ENCODE peak calls at places on chromosome 20, in eight cellular contexts. O is hypothalamus, Y is spleen, D is amygdala, J is left ventricle myocardium superior, M is NCI-H1694, Q is NCI-H460, A is GM12865. U is an unnamed sample.

GRCh38 chr20:44805991-44806729 is 4.2 kb downstream of the RIMS4 start:
- DNase-seq in O (peak), M (no peak), Q (no peak), D (peak), A (peak), J (no peak), Y (no peak), U (no peak)

GRCh38 chr20:35091808-35092523 is 641 bp downstream of the TRPC4AP start:
- DNase-seq in J (peak), Q (no peak), M (no peak), O (no peak), A (peak), D (no peak), Y (no peak), U (no peak)

GRCh38 chr20:56608376-56608775 is 20.7 kb upstream of the TFAP2C start:
- DNase-seq in D (no peak), O (no peak), Y (no peak), Q (no peak), A (no peak), J (no peak), M (no peak), U (no peak)

GRCh38 chr20:49570828-49571552 is 3.1 kb upstream of the PTGIS start:
- DNase-seq in M (no peak), A (no peak), Y (no peak), Q (no peak), O (no peak), D (no peak), J (no peak), U (no peak)

GRCh38 chr20:35207950-35208611 is 18.4 kb upstream of the MMP24 start:
- DNase-seq in Q (peak), Y (peak), D (peak), J (peak), M (peak), A (peak), O (no peak), U (peak)

GRCh38 chr20:21995461-21995860 is 290.0 kb downstream of the PAX1 start:
- DNase-seq in Q (no peak), D (no peak), M (no peak), Y (no peak), A (no peak), O (no peak), J (no peak), U (no peak)

GRCh38 chr20:48846516-48847492 is 19.0 kb upstream of the PREX1 start:
- DNase-seq in D (no peak), A (peak), Q (no peak), J (no peak), Y (no peak), O (no peak), M (no peak), U (no peak)

GRCh38 chr20:52230406-52230805 is 38.8 kb upstream of the ZFP64 start:
- DNase-seq in Y (no peak), M (peak), Q (no peak), A (peak), J (no peak), D (no peak), O (no peak), U (no peak)

GRCh38 chr20:14189794-14190402 is 147.5 kb downstream of the FLRT3 start:
- DNase-seq in Y (no peak), D (no peak), J (no peak), O (no peak), Q (peak), A (peak), M (no peak), U (peak)

GRCh38 chr20:15045246-15045645 is 707.8 kb upstream of the FLRT3 start:
- DNase-seq in D (no peak), Y (no peak), J (peak), Q (no peak), A (no peak), M (no peak), O (no peak), U (no peak)

GRCh38 chr20:58006346-58007316 is 221.8 kb downstream of the ANKRD60 start:
- DNase-seq in J (no peak), Y (peak), M (no peak), Q (no peak), D (no peak), O (no peak), A (no peak), U (no peak)

GRCh38 chr20:58260006-58260405 is 31.6 kb upstream of the ANKRD60 start:
- DNase-seq in O (no peak), A (no peak), Y (no peak), D (no peak), J (no peak), M (no peak), Q (no peak), U (no peak)

GRCh38 chr20:33412484-33412838 is 11.1 kb upstream of the CDK5RAP1 start:
- DNase-seq in Y (no peak), O (no peak), Q (no peak), M (no peak), A (no peak), D (no peak), J (no peak), U (no peak)

GRCh38 chr20:57124346-57124745 is 142.1 kb downstream of the BMP7 start:
- DNase-seq in Y (no peak), D (no peak), Q (no peak), J (no peak), O (no peak), M (no peak), A (no peak), U (no peak)

GRCh38 chr20:33687370-33687915 is 1.3 kb upstream of the E2F1 start:
- DNase-seq in A (no peak), D (no peak), J (no peak), Q (no peak), Y (no peak), O (no peak), M (no peak), U (no peak)

GRCh38 chr20:39107741-39108140 is 145.6 kb downstream of the DHX35 start:
- DNase-seq in M (no peak), J (no peak), Y (no peak), O (no peak), A (no peak), Q (no peak), D (no peak), U (peak)

GRCh38 chr20:41335591-41335990 is 5.0 kb upstream of the LPIN3 start:
- DNase-seq in A (no peak), D (no peak), Q (no peak), Y (no peak), J (no peak), O (no peak), M (no peak), U (no peak)

GRCh38 chr20:43846516-43846905 is 68.1 kb upstream of the TOX2 start:
- DNase-seq in Y (no peak), D (no peak), J (no peak), O (no peak), Q (no peak), M (no peak), A (no peak), U (no peak)

GRCh38 chr20:16011061-16011460 is 562.2 kb downstream of the KIF16B start:
- DNase-seq in A (no peak), J (no peak), M (no peak), O (no peak), Y (no peak), D (no peak), Q (no peak), U (no peak)

GRCh38 chr20:31484001-31484400 is 8.9 kb downstream of the REM1 start:
- DNase-seq in Y (no peak), M (no peak), D (no peak), Q (no peak), O (no peak), A (peak), J (no peak), U (no peak)

GRCh38 chr20:25136643-25137559 is 55.0 kb upstream of the VSX1 start:
- DNase-seq in J (peak), D (peak), A (no peak), O (peak), Q (peak), M (no peak), Y (no peak), U (peak)

GRCh38 chr20:5890773-5891441 is 59.4 kb downstream of the TRMT6 start:
- DNase-seq in Y (no peak), O (no peak), M (no peak), A (no peak), Q (no peak), J (no peak), D (no peak), U (no peak)

GRCh38 chr20:47521059-47521808 is 19.5 kb downstream of the NCOA3 start:
- DNase-seq in J (no peak), M (no peak), O (no peak), D (no peak), A (no peak), Y (no peak), Q (no peak), U (no peak)

GRCh38 chr20:32980131-32980941 is 23.9 kb downstream of the SUN5 start:
- DNase-seq in J (no peak), Y (peak), O (peak), Q (no peak), D (peak), M (peak), A (no peak), U (no peak)

GRCh38 chr20:36217226-36217625 is 19.1 kb upstream of the AAR2 start:
- DNase-seq in Q (no peak), A (no peak), O (no peak), J (no peak), M (no peak), D (no peak), Y (peak), U (peak)

GRCh38 chr20:36544134-36545018 is 3.1 kb downstream of the MYL9 start:
- DNase-seq in Q (no peak), J (peak), Y (peak), O (no peak), A (no peak), M (no peak), D (no peak), U (no peak)

GRCh38 chr20:45372646-45373352 is 5.3 kb downstream of the TP53TG5 start:
- DNase-seq in J (peak), O (peak), D (peak), Q (no peak), A (no peak), Y (peak), M (no peak), U (no peak)

GRCh38 chr20:23634985-23635767 is 2.6 kb downstream of the CST3 start:
- DNase-seq in Y (no peak), Q (no peak), D (no peak), A (no peak), J (peak), M (no peak), O (no peak), U (no peak)

U was measured in HCT116.